ENCODE peak calls at places on chromosomes 2 and 18, in five cellular contexts. One of them, this sample, is unnamed.

GRCh38 chr18:3321133-3321812 is 59.3 kb downstream of the MYL12B start:
- DNase-seq in substantia nigra: no peak
- DNase-seq in A549: peak
- DNase-seq in heart right ventricle: no peak
- DNase-seq in HTR-8/SVneo: peak
- DNase-seq in this sample: no peak

GRCh38 chr2:127362971-127363370 is 24.8 kb downstream of the MAP3K2 start:
- DNase-seq in HTR-8/SVneo: no peak
- DNase-seq in heart right ventricle: no peak
- DNase-seq in A549: no peak
- DNase-seq in substantia nigra: no peak
- DNase-seq in this sample: no peak

GRCh38 chr2:54259413-54260240 is 3.6 kb upstream of the TSPYL6 start:
- DNase-seq in A549: no peak
- DNase-seq in substantia nigra: no peak
- DNase-seq in HTR-8/SVneo: no peak
- DNase-seq in heart right ventricle: no peak
- DNase-seq in this sample: no peak

GRCh38 chr2:45700407-45701013 is 49.0 kb downstream of the PRKCE start:
- DNase-seq in HTR-8/SVneo: no peak
- DNase-seq in A549: no peak
- DNase-seq in substantia nigra: no peak
- DNase-seq in heart right ventricle: no peak
- DNase-seq in this sample: no peak

GRCh38 chr2:70886541-70886987 is 49.1 kb upstream of the ATP6V1B1 start:
- DNase-seq in HTR-8/SVneo: no peak
- DNase-seq in substantia nigra: no peak
- DNase-seq in A549: no peak
- DNase-seq in heart right ventricle: no peak
- DNase-seq in this sample: no peak

GRCh38 chr18:79964330-79965118 is at the start of gene HSBP1L1:
- DNase-seq in substantia nigra: no peak
- DNase-seq in HTR-8/SVneo: no peak
- DNase-seq in A549: peak
- DNase-seq in heart right ventricle: peak
- DNase-seq in this sample: no peak

GRCh38 chr2:98658816-98659486 is 50.6 kb downstream of the UNC50 start:
- DNase-seq in A549: no peak
- DNase-seq in substantia nigra: no peak
- DNase-seq in heart right ventricle: no peak
- DNase-seq in HTR-8/SVneo: no peak
- DNase-seq in this sample: no peak

GRCh38 chr18:63832470-63832869 is 55.0 kb upstream of the SERPINB2 start:
- DNase-seq in A549: no peak
- DNase-seq in heart right ventricle: no peak
- DNase-seq in substantia nigra: no peak
- DNase-seq in HTR-8/SVneo: peak
- DNase-seq in this sample: no peak

GRCh38 chr2:122999823-123000222 is 1025.3 kb upstream of the CNTNAP5 start:
- DNase-seq in HTR-8/SVneo: no peak
- DNase-seq in A549: no peak
- DNase-seq in heart right ventricle: no peak
- DNase-seq in substantia nigra: no peak
- DNase-seq in this sample: no peak

GRCh38 chr2:158507141-158507540 is 50.4 kb downstream of the PKP4 start:
- DNase-seq in A549: no peak
- DNase-seq in heart right ventricle: no peak
- DNase-seq in substantia nigra: no peak
- DNase-seq in HTR-8/SVneo: no peak
- DNase-seq in this sample: no peak

GRCh38 chr2:235494716-235495372 is 1.0 kb downstream of the AGAP1 start:
- DNase-seq in A549: peak
- DNase-seq in HTR-8/SVneo: no peak
- DNase-seq in substantia nigra: no peak
- DNase-seq in heart right ventricle: peak
- DNase-seq in this sample: peak

GRCh38 chr2:134676960-134677359 is 41.8 kb downstream of the TMEM163 start:
- DNase-seq in heart right ventricle: no peak
- DNase-seq in A549: no peak
- DNase-seq in substantia nigra: no peak
- DNase-seq in HTR-8/SVneo: no peak
- DNase-seq in this sample: no peak

GRCh38 chr2:70616168-70616694 is 62.6 kb upstream of the TGFA start:
- DNase-seq in substantia nigra: no peak
- DNase-seq in HTR-8/SVneo: no peak
- DNase-seq in A549: no peak
- DNase-seq in heart right ventricle: no peak
- DNase-seq in this sample: no peak

GRCh38 chr18:3886575-3887322 is 436.8 kb downstream of the TGIF1 start:
- DNase-seq in A549: no peak
- DNase-seq in substantia nigra: no peak
- DNase-seq in HTR-8/SVneo: no peak
- DNase-seq in heart right ventricle: peak
- DNase-seq in this sample: no peak

This sample was measured in dorsolateral prefrontal cortex.